ENCODE peak calls at places on chromosomes 11 and 22, in four cellular contexts. O is K562, P is HepG2, D is GM12878. E is an unnamed sample.

GRCh38 chr11:40280161-40281054 is 1179.0 kb downstream of the LRRC4C start:
- DNase-seq in D (no peak), O (no peak), P (no peak), E (no peak)

GRCh38 chr11:118912742-118913410 is 12.8 kb downstream of the BCL9L start:
- DNase-seq in P (no peak), D (peak; percentile 43), O (peak; percentile 71), E (peak; percentile 62)

GRCh38 chr11:75265851-75266531 is 25.4 kb downstream of the TPBGL start:
- DNase-seq in O (no peak), P (peak; percentile 75), D (no peak), E (no peak)

GRCh38 chr11:28799316-28799715 is 691.1 kb downstream of the METTL15 start:
- DNase-seq in O (no peak), P (no peak), D (no peak), E (no peak)

GRCh38 chr11:1652026-1652425 is 22.5 kb downstream of the KRTAP5-5 start:
- DNase-seq in O (no peak), D (no peak), P (no peak), E (no peak)

GRCh38 chr22:38239101-38239761 is 33.6 kb downstream of the TMEM184B start:
- DNase-seq in O (no peak), P (no peak), D (no peak), E (peak; percentile 40)

GRCh38 chr11:69380921-69381581 is 87.1 kb downstream of the MYEOV start:
- DNase-seq in O (no peak), D (no peak), P (no peak), E (no peak)

GRCh38 chr11:24496371-24496727 is 504 bp upstream of the LUZP2 start:
- DNase-seq in D (no peak), O (no peak), P (no peak), E (no peak)

GRCh38 chr11:8338138-8338537 is 74.5 kb upstream of the LMO1 start:
- DNase-seq in D (no peak), O (peak; percentile 60), P (peak; percentile 18), E (peak; percentile 40)

GRCh38 chr22:30949934-30950660 is 18.5 kb downstream of the MORC2 start:
- DNase-seq in D (no peak), P (no peak), O (no peak), E (no peak)

GRCh38 chr11:104338186-104338585 is 174.2 kb upstream of the PDGFD start:
- DNase-seq in P (no peak), O (no peak), D (no peak), E (no peak)
- TF ChIP-seq JUNB in P (no peak), O (no peak), D (no peak), E (no peak)

GRCh38 chr11:116317212-116317611 is 455.6 kb downstream of the BUD13 start:
- DNase-seq in P (no peak), D (no peak), O (no peak), E (no peak)
- TF ChIP-seq POLR2A in P (no peak), D (no peak), O (no peak), E (no peak)

GRCh38 chr11:72897506-72897905 is 83.3 kb downstream of the ATG16L2 start:
- DNase-seq in P (no peak), D (no peak), O (no peak), E (no peak)
- TF ChIP-seq JUNB in P (no peak), D (no peak), O (no peak), E (no peak)

GRCh38 chr11:27234043-27234668 is 128.9 kb downstream of the CCDC34 start:
- DNase-seq in O (peak; percentile 33), D (peak; percentile 91), P (peak; percentile 82), E (peak; percentile 52)
- TF ChIP-seq POLR2A in O (no peak), D (no peak), P (no peak), E (no peak)